ENCODE peak calls at places on chromosome 1, in six cellular contexts. X is stomach; A is stimulated activated CD4-positive, alpha-beta T cell treated with anti-CD3 and anti-CD28 coated beads, Interleukin-4, amount 100 ng/mL, for 24 hours; F is GM20000; V is central memory CD8-positive, alpha-beta T cell; K is M059J. G is an unnamed sample.

GRCh38 chr1:109535971-109536491 is 3.6 kb upstream of the GPR61 start:
- DNase-seq in X (no peak), A (no peak), F (no peak), V (no peak), K (no peak), G (no peak)

GRCh38 chr1:64983110-64983509 is 16.8 kb upstream of the JAK1 start:
- DNase-seq in X (no peak), A (no peak), F (no peak), V (no peak), K (peak), G (no peak)

GRCh38 chr1:15937706-15938168 is 38.2 kb downstream of the ZBTB17 start:
- DNase-seq in X (peak), A (no peak), F (no peak), V (no peak), K (peak), G (no peak)

GRCh38 chr1:41503507-41504125 is 19.1 kb upstream of the EDN2 start:
- DNase-seq in X (no peak), A (no peak), F (no peak), V (no peak), K (no peak), G (no peak)

GRCh38 chr1:91673603-91674002 is 173.0 kb downstream of the CDC7 start:
- DNase-seq in X (no peak), A (no peak), F (no peak), V (no peak), K (no peak), G (no peak)

GRCh38 chr1:24920155-24920925 is 9.7 kb downstream of the RUNX3 start:
- DNase-seq in X (no peak), A (peak), F (peak), V (no peak), K (peak), G (no peak)

GRCh38 chr1:193157360-193157759 is 29.1 kb downstream of the B3GALT2 start:
- DNase-seq in X (no peak), A (no peak), F (no peak), V (no peak), K (no peak), G (no peak)

GRCh38 chr1:52356818-52357355 is 9.1 kb downstream of the CC2D1B start:
- DNase-seq in X (no peak), A (no peak), F (no peak), V (no peak), K (no peak), G (no peak)

GRCh38 chr1:7402548-7402850 is 368.6 kb upstream of the VAMP3 start:
- DNase-seq in X (no peak), A (no peak), F (no peak), V (no peak), K (no peak), G (no peak)

GRCh38 chr1:150065184-150065871 is 2.2 kb upstream of the VPS45 start:
- DNase-seq in X (no peak), A (no peak), F (no peak), V (no peak), K (peak), G (no peak)

GRCh38 chr1:209662879-209663327 is 10.7 kb upstream of the LAMB3 start:
- DNase-seq in X (no peak), A (no peak), F (no peak), V (no peak), K (peak), G (no peak)

GRCh38 chr1:36924282-36924791 is 110.0 kb downstream of the GRIK3 start:
- DNase-seq in X (peak), A (peak), F (peak), V (no peak), K (peak), G (peak)

GRCh38 chr1:202343652-202344349 is 2.1 kb upstream of the UBE2T start:
- DNase-seq in X (no peak), A (no peak), F (no peak), V (no peak), K (peak), G (no peak)

GRCh38 chr1:226181996-226182714 is 4.4 kb downstream of the ACBD3 start:
- DNase-seq in X (peak), A (no peak), F (peak), V (no peak), K (peak), G (peak)

GRCh38 chr1:125064481-125064880 is 3879.7 kb downstream of the SRGAP2C start:
- DNase-seq in X (no peak), A (no peak), F (no peak), V (no peak), K (no peak), G (no peak)

G was measured in HAP-1.